ENCODE peak calls at places on chromosomes 3 and 15, in five cellular contexts. One of them, this sample, is unnamed.
A peak's percentile ranks its signal among the peaks of the same experiment; 100 is the strongest.

GRCh38 chr3:115537669-115538068 is 85.6 kb upstream of the GAP43 start:
- DNase-seq in stomach: no peak
- DNase-seq in suprapubic skin: no peak
- DNase-seq in GM12891: no peak
- DNase-seq in HL-60: no peak
- DNase-seq in this sample: no peak

GRCh38 chr3:62607287-62608029 is 234.1 kb upstream of the FEZF2 start:
- DNase-seq in suprapubic skin: no peak
- DNase-seq in HL-60: no peak
- DNase-seq in GM12891: no peak
- DNase-seq in stomach: peak; percentile 59
- DNase-seq in this sample: no peak

GRCh38 chr3:50136714-50137405 is 18.3 kb upstream of the SEMA3F start:
- DNase-seq in suprapubic skin: no peak
- DNase-seq in HL-60: no peak
- DNase-seq in GM12891: no peak
- DNase-seq in stomach: no peak
- DNase-seq in this sample: no peak

GRCh38 chr3:42493798-42494151 is 8.7 kb upstream of the VIPR1 start:
- DNase-seq in suprapubic skin: peak; percentile 48
- DNase-seq in GM12891: no peak
- DNase-seq in HL-60: no peak
- DNase-seq in stomach: peak; percentile 23
- DNase-seq in this sample: no peak

GRCh38 chr3:18046131-18046530 is 303.7 kb upstream of the TBC1D5 start:
- DNase-seq in stomach: no peak
- DNase-seq in suprapubic skin: no peak
- DNase-seq in GM12891: no peak
- DNase-seq in HL-60: no peak
- DNase-seq in this sample: no peak

GRCh38 chr3:194233150-194233549 is 97.2 kb downstream of the HES1 start:
- DNase-seq in suprapubic skin: no peak
- DNase-seq in GM12891: no peak
- DNase-seq in stomach: no peak
- DNase-seq in HL-60: no peak
- DNase-seq in this sample: no peak

GRCh38 chr3:130929827-130930226 is 35.9 kb downstream of the ATP2C1 start:
- DNase-seq in HL-60: no peak
- DNase-seq in stomach: no peak
- DNase-seq in suprapubic skin: no peak
- DNase-seq in GM12891: no peak
- DNase-seq in this sample: no peak

GRCh38 chr15:37078000-37078399 is 22.3 kb downstream of the MEIS2 start:
- DNase-seq in stomach: no peak
- DNase-seq in suprapubic skin: no peak
- DNase-seq in GM12891: no peak
- DNase-seq in HL-60: no peak
- DNase-seq in this sample: no peak

GRCh38 chr3:30476373-30477082 is 129.9 kb upstream of the TGFBR2 start:
- DNase-seq in stomach: no peak
- DNase-seq in HL-60: no peak
- DNase-seq in suprapubic skin: no peak
- DNase-seq in GM12891: no peak
- DNase-seq in this sample: peak; percentile 74

GRCh38 chr3:24288538-24289236 is 206.0 kb downstream of the THRB start:
- DNase-seq in HL-60: no peak
- DNase-seq in suprapubic skin: no peak
- DNase-seq in GM12891: no peak
- DNase-seq in stomach: peak; percentile 36
- DNase-seq in this sample: no peak

GRCh38 chr3:16147226-16147625 is 27.3 kb upstream of the GALNT15 start:
- DNase-seq in suprapubic skin: no peak
- DNase-seq in HL-60: no peak
- DNase-seq in stomach: no peak
- DNase-seq in GM12891: no peak
- DNase-seq in this sample: no peak

GRCh38 chr15:87322845-87323244 is 933.7 kb downstream of the NTRK3 start:
- DNase-seq in GM12891: no peak
- DNase-seq in HL-60: no peak
- DNase-seq in stomach: no peak
- DNase-seq in suprapubic skin: no peak
- DNase-seq in this sample: no peak

GRCh38 chr3:185489462-185489861 is 9.4 kb downstream of the TMEM41A start:
- DNase-seq in suprapubic skin: no peak
- DNase-seq in HL-60: no peak
- DNase-seq in stomach: no peak
- DNase-seq in GM12891: no peak
- DNase-seq in this sample: no peak

GRCh38 chr3:27500051-27500450 is 15.9 kb upstream of the SLC4A7 start:
- DNase-seq in HL-60: no peak
- DNase-seq in stomach: no peak
- DNase-seq in GM12891: no peak
- DNase-seq in suprapubic skin: no peak
- DNase-seq in this sample: no peak

GRCh38 chr15:41949400-41950126 is 22.8 kb downstream of the EHD4 start:
- DNase-seq in HL-60: no peak
- DNase-seq in GM12891: no peak
- DNase-seq in stomach: no peak
- DNase-seq in suprapubic skin: peak; percentile 65
- DNase-seq in this sample: no peak

DNA sequence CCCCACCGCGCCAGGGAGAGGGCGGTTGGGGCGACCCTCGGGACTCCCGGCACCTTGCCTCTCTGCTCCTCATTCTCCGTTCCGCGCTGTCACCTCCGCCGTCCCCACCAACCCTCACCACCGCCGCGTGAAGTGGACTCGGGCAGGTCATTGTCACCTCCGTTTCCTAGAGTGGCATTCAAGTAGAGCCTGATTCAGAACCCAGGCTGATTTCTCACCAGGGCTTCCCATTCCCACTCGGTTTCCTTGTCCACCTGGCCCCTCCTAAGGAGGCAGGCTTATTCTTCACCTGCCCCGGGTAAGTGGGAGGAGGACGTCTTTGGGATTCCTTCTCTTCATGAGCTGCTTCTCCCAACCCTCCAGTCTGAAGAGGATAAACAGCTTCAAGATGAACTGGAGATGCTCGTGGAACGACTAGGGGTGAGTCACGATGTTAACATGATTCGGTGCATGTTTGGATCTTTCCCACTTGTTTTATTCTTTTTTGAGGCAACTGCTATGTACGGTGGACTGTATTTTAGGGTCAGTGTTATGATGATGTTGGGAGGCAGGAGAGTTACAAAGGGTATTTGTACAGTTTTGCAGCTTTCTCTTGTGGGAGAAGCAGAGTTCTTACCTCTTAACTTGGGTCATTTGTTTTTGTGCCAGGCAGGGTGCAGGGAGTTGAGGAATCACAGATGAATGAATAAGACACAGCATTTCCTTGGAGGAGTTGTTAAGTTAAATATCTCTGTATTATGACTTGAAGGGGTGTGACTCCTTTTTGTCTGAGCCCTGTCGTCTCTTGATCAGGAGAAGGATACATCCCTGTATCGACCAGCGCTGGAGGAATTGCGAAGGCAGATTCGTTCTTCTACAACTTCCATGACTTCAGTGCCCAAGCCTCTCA is 691 bp downstream of the PSMD2 start:
- DNase-seq in GM12891: no peak
- DNase-seq in suprapubic skin: no peak
- DNase-seq in stomach: no peak
- DNase-seq in HL-60: no peak
- DNase-seq in this sample: no peak
- TF ChIP-seq POLR2AphosphoS5 in GM12891: no peak
- TF ChIP-seq POLR2AphosphoS5 in suprapubic skin: no peak
- TF ChIP-seq POLR2AphosphoS5 in stomach: no peak
- TF ChIP-seq POLR2AphosphoS5 in HL-60: no peak
- TF ChIP-seq POLR2AphosphoS5 in this sample: no peak

GRCh38 chr3:169923189-169923588 is 11.8 kb downstream of the SAMD7 start:
- DNase-seq in suprapubic skin: no peak
- DNase-seq in GM12891: no peak
- DNase-seq in stomach: peak; percentile 95
- DNase-seq in HL-60: no peak
- DNase-seq in this sample: no peak
- TF ChIP-seq POLR2AphosphoS5 in suprapubic skin: no peak
- TF ChIP-seq POLR2AphosphoS5 in GM12891: no peak
- TF ChIP-seq POLR2AphosphoS5 in stomach: no peak
- TF ChIP-seq POLR2AphosphoS5 in HL-60: no peak
- TF ChIP-seq POLR2AphosphoS5 in this sample: no peak

GRCh38 chr3:14435175-14436011 is 33.0 kb downstream of the SLC6A6 start:
- DNase-seq in HL-60: no peak
- DNase-seq in GM12891: no peak
- DNase-seq in suprapubic skin: no peak
- DNase-seq in stomach: peak; percentile 40
- DNase-seq in this sample: no peak
- TF ChIP-seq POLR2AphosphoS5 in HL-60: no peak
- TF ChIP-seq POLR2AphosphoS5 in GM12891: no peak
- TF ChIP-seq POLR2AphosphoS5 in suprapubic skin: no peak
- TF ChIP-seq POLR2AphosphoS5 in stomach: no peak
- TF ChIP-seq POLR2AphosphoS5 in this sample: no peak

GRCh38 chr3:124611520-124611919 is 118.7 kb upstream of the UMPS start:
- DNase-seq in suprapubic skin: no peak
- DNase-seq in HL-60: no peak
- DNase-seq in GM12891: no peak
- DNase-seq in stomach: no peak
- DNase-seq in this sample: no peak
- TF ChIP-seq POLR2AphosphoS5 in suprapubic skin: no peak
- TF ChIP-seq POLR2AphosphoS5 in HL-60: no peak
- TF ChIP-seq POLR2AphosphoS5 in GM12891: no peak
- TF ChIP-seq POLR2AphosphoS5 in stomach: no peak
- TF ChIP-seq POLR2AphosphoS5 in this sample: no peak

GRCh38 chr3:45948409-45948808 is 5.1 kb downstream of the CXCR6 start:
- DNase-seq in GM12891: no peak
- DNase-seq in stomach: no peak
- DNase-seq in suprapubic skin: no peak
- DNase-seq in HL-60: no peak
- DNase-seq in this sample: no peak
- TF ChIP-seq POLR2AphosphoS5 in GM12891: no peak
- TF ChIP-seq POLR2AphosphoS5 in stomach: no peak
- TF ChIP-seq POLR2AphosphoS5 in suprapubic skin: no peak
- TF ChIP-seq POLR2AphosphoS5 in HL-60: no peak
- TF ChIP-seq POLR2AphosphoS5 in this sample: no peak

GRCh38 chr15:74368121-74368520 is 675 bp upstream of the CYP11A1 start:
- DNase-seq in stomach: no peak
- DNase-seq in suprapubic skin: no peak
- DNase-seq in HL-60: no peak
- DNase-seq in GM12891: no peak
- DNase-seq in this sample: no peak

GRCh38 chr15:74364936-74365618 is 2.4 kb downstream of the CYP11A1 start:
- DNase-seq in stomach: no peak
- DNase-seq in GM12891: no peak
- DNase-seq in suprapubic skin: no peak
- DNase-seq in HL-60: no peak
- DNase-seq in this sample: no peak

GRCh38 chr15:74362482-74362881 is 5.0 kb downstream of the CYP11A1 start:
- DNase-seq in suprapubic skin: no peak
- DNase-seq in HL-60: no peak
- DNase-seq in GM12891: no peak
- DNase-seq in stomach: no peak
- DNase-seq in this sample: no peak

GRCh38 chr15:74367296-74367854 is at the start of gene CYP11A1:
- DNase-seq in stomach: no peak
- DNase-seq in suprapubic skin: no peak
- DNase-seq in HL-60: no peak
- DNase-seq in GM12891: no peak
- DNase-seq in this sample: no peak

GRCh38 chr15:74365619-74366445 is 1.6 kb downstream of the CYP11A1 start:
- DNase-seq in GM12891: no peak
- DNase-seq in stomach: no peak
- DNase-seq in HL-60: no peak
- DNase-seq in suprapubic skin: no peak
- DNase-seq in this sample: no peak
- TF ChIP-seq POLR2AphosphoS5 in GM12891: no peak
- TF ChIP-seq POLR2AphosphoS5 in stomach: no peak
- TF ChIP-seq POLR2AphosphoS5 in HL-60: no peak
- TF ChIP-seq POLR2AphosphoS5 in suprapubic skin: no peak
- TF ChIP-seq POLR2AphosphoS5 in this sample: no peak

GRCh38 chr15:79034284-79034683 is 56.3 kb downstream of the RASGRF1 start:
- DNase-seq in stomach: no peak
- DNase-seq in GM12891: no peak
- DNase-seq in HL-60: no peak
- DNase-seq in suprapubic skin: no peak
- DNase-seq in this sample: no peak

GRCh38 chr15:79030470-79030869 is 60.1 kb downstream of the RASGRF1 start:
- DNase-seq in GM12891: no peak
- DNase-seq in HL-60: no peak
- DNase-seq in stomach: no peak
- DNase-seq in suprapubic skin: no peak
- DNase-seq in this sample: no peak

GRCh38 chr15:79031201-79031600 is 59.4 kb downstream of the RASGRF1 start:
- DNase-seq in GM12891: no peak
- DNase-seq in HL-60: no peak
- DNase-seq in suprapubic skin: no peak
- DNase-seq in stomach: no peak
- DNase-seq in this sample: no peak

GRCh38 chr15:79032656-79033055 is 57.9 kb downstream of the RASGRF1 start:
- DNase-seq in suprapubic skin: no peak
- DNase-seq in stomach: no peak
- DNase-seq in HL-60: no peak
- DNase-seq in GM12891: no peak
- DNase-seq in this sample: no peak

GRCh38 chr15:79031821-79032220 is 58.8 kb downstream of the RASGRF1 start:
- DNase-seq in suprapubic skin: no peak
- DNase-seq in HL-60: no peak
- DNase-seq in GM12891: no peak
- DNase-seq in stomach: no peak
- DNase-seq in this sample: no peak
- TF ChIP-seq POLR2AphosphoS5 in suprapubic skin: no peak
- TF ChIP-seq POLR2AphosphoS5 in HL-60: no peak
- TF ChIP-seq POLR2AphosphoS5 in GM12891: no peak
- TF ChIP-seq POLR2AphosphoS5 in stomach: no peak
- TF ChIP-seq POLR2AphosphoS5 in this sample: no peak

This sample was measured in Panc1.